ENCODE peak calls at places on chromosomes 11 and 22, in seven cellular contexts. W, S, T, O, L, F and B are unnamed samples.

GRCh38 chr22:32617883-32618282 is 143.3 kb downstream of the FBXO7 start:
- DNase-seq in W (no peak), S (no peak), T (no peak), O (peak; percentile 77), L (no peak), F (no peak), B (no peak)

GRCh38 chr11:121630041-121630440 is 177.3 kb upstream of the SORL1-AS1 start:
- DNase-seq in W (no peak), S (no peak), T (peak; percentile 93), O (no peak), L (no peak), F (no peak), B (no peak)

GRCh38 chr11:87901366-87901765 is 273.9 kb downstream of the RAB38 start:
- DNase-seq in W (no peak), S (no peak), T (no peak), O (no peak), L (no peak), F (no peak), B (no peak)

GRCh38 chr22:40076702-40077645 is 82.2 kb downstream of the FAM83F start:
- DNase-seq in W (no peak), S (no peak), T (peak; percentile 43), O (no peak), L (no peak), F (no peak), B (no peak)

GRCh38 chr22:19530751-19531150 is 6.5 kb upstream of the CLDN5 start:
- DNase-seq in W (no peak), S (no peak), T (no peak), O (no peak), L (no peak), F (peak; percentile 19), B (no peak)

GRCh38 chr11:68682531-68682931 is 1.8 kb upstream of the GAL start:
- DNase-seq in W (no peak), S (no peak), T (peak; percentile 24), O (no peak), L (no peak), F (peak; percentile 51), B (no peak)

GRCh38 chr11:69912911-69913451 is 93.8 kb upstream of the FGF3 start:
- DNase-seq in W (no peak), S (peak; percentile 47), T (peak; percentile 20), O (peak; percentile 35), L (no peak), F (peak; percentile 61), B (peak; percentile 18)

GRCh38 chr22:43878831-43879550 is 12.8 kb downstream of the PNPLA5 start:
- DNase-seq in W (no peak), S (peak; percentile 23), T (no peak), O (no peak), L (no peak), F (peak; percentile 36), B (no peak)

GRCh38 chr11:65352783-65353182 is 1.8 kb upstream of the TIGD3 start:
- DNase-seq in W (no peak), S (no peak), T (peak; percentile 32), O (no peak), L (no peak), F (no peak), B (no peak)

GRCh38 chr22:25282671-25283561 is 63.5 kb downstream of the CRYBB2 start:
- DNase-seq in W (no peak), S (no peak), T (no peak), O (no peak), L (peak; percentile 18), F (no peak), B (no peak)

GRCh38 chr11:38019072-38019775 is 1421.2 kb upstream of the RAG2 start:
- DNase-seq in W (no peak), S (no peak), T (no peak), O (no peak), L (no peak), F (no peak), B (no peak)

GRCh38 chr11:133070790-133071189 is 461.5 kb downstream of the OPCML start:
- DNase-seq in W (no peak), S (no peak), T (no peak), O (no peak), L (no peak), F (no peak), B (no peak)

GRCh38 chr11:68008381-68009337 is 1.5 kb upstream of the ALDH3B1 start:
- DNase-seq in W (no peak), S (peak; percentile 65), T (no peak), O (peak; percentile 76), L (no peak), F (peak; percentile 74), B (no peak)

GRCh38 chr11:94184861-94185260 is 56.2 kb downstream of the PANX1 start:
- DNase-seq in W (no peak), S (no peak), T (no peak), O (no peak), L (no peak), F (no peak), B (no peak)

GRCh38 chr11:76558473-76558872 is 112.1 kb downstream of the LRRC32 start:
- DNase-seq in W (no peak), S (no peak), T (no peak), O (no peak), L (no peak), F (no peak), B (no peak)

GRCh38 chr22:37258810-37259472 is 14.9 kb upstream of the RAC2 start:
- DNase-seq in W (no peak), S (peak; percentile 29), T (no peak), O (no peak), L (no peak), F (peak; percentile 16), B (no peak)

GRCh38 chr11:14803846-14804245 is 88.2 kb downstream of the CYP2R1 start:
- DNase-seq in W (no peak), S (no peak), T (peak; percentile 7), O (no peak), L (no peak), F (no peak), B (no peak)

GRCh38 chr22:37063436-37064420 is 12.2 kb downstream of the KCTD17 start:
- DNase-seq in W (no peak), S (no peak), T (no peak), O (peak; percentile 67), L (no peak), F (no peak), B (no peak)

GRCh38 chr11:128291043-128291442 is 296.3 kb downstream of the ETS1 start:
- DNase-seq in W (peak; percentile 13), S (no peak), T (no peak), O (no peak), L (no peak), F (no peak), B (peak; percentile 24)

GRCh38 chr22:49423125-49423650 is 404.5 kb downstream of the BRD1 start:
- DNase-seq in W (no peak), S (no peak), T (no peak), O (no peak), L (no peak), F (no peak), B (no peak)

GRCh38 chr11:129281471-129282268 is 89.5 kb upstream of the ARHGAP32 start:
- DNase-seq in W (no peak), S (no peak), T (no peak), O (no peak), L (no peak), F (no peak), B (no peak)

GRCh38 chr11:30239025-30239424 is 8.2 kb downstream of the FSHB start:
- DNase-seq in W (no peak), S (no peak), T (no peak), O (no peak), L (no peak), F (no peak), B (no peak)

GRCh38 chr11:74332272-74332671 is 20.8 kb upstream of the P4HA3 start:
- DNase-seq in W (no peak), S (no peak), T (peak; percentile 36), O (no peak), L (no peak), F (no peak), B (no peak)

GRCh38 chr11:11081273-11081672 is 223.4 kb upstream of the ZBED5 start:
- DNase-seq in W (no peak), S (no peak), T (no peak), O (no peak), L (no peak), F (no peak), B (no peak)

GRCh38 chr11:65132988-65133700 is 1.2 kb downstream of the SYVN1 start:
- DNase-seq in W (peak; percentile 47), S (peak; percentile 56), T (no peak), O (peak; percentile 91), L (no peak), F (peak; percentile 87), B (peak; percentile 85)

DNA sequence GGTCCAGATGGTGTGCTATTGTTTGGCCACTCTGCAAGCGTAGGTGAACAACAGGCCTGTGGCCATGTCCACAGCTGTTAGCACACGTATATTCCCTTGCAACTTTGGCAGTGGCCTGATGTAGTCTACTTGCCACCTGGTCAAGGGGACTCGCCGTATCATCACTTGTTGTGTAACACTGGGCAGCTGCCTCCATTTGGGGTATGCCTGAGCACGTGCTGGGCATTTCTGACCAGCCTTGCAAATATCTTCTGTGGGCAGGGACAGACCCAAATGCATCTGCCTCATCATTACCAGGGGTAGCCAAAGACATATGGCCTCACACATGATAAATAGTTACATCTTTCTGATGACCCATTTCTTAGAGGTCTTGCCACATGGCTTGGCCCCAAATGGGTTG is 434.2 kb downstream of the DYNC2H1 start:
- DNase-seq in W (no peak), S (no peak), T (no peak), O (no peak), L (no peak), F (no peak), B (no peak)
- H3K4me3 ChIP-seq in W (no peak overlapping the region), S (no peak overlapping the region), T (no peak overlapping the region), O (no peak overlapping the region), L (no peak overlapping the region), F (no peak overlapping the region), B (no peak overlapping the region)

GRCh38 chr11:17399236-17399635 is 10.8 kb upstream of the KCNJ11 start:
- DNase-seq in W (no peak), S (no peak), T (no peak), O (no peak), L (no peak), F (no peak), B (no peak)
- H3K4me3 ChIP-seq in W (no peak overlapping the region), S (no peak overlapping the region), T (no peak overlapping the region), O (no peak overlapping the region), L (no peak overlapping the region), F (no peak overlapping the region), B (no peak overlapping the region)

DNA sequence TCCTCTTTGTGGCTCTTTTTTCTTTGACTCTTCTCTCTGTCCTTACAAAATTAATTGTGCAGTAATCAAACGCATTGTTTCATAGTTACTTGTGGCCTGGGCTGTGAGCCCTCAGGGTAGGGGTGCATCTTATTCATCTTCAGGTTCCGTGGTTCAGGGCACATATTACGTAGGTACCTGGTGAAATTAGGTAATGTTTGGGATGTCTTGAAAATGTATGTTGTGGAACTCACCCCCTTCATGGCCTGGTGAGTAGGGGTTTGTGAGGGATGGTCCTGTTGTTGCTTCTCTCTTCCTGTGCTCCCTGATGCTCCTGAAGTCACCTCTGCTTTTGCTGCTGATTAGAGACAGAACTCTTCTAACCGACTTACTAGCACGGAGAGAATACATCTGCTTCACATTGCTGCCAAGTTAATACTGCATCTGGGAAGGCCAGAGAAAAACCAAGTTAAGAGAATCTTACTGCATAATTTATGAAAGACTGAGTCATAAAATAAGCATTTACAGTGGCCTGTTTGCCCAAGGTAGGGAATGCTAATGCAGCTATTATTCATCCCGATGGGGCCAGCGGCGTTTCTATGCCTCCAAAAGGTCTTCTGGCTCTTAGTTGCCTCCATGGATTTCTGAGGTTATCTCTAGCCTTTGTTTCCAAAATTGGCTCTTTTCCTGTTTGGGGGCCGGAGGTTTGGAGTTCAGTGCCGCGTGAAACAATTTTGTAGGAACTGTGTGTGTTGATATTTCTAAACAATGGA is 66.9 kb downstream of the TBC1D22A start:
- DNase-seq in W (no peak), S (no peak), T (peak; percentile 94), O (no peak), L (no peak), F (no peak), B (no peak)
- H3K4me3 ChIP-seq in W (no peak overlapping the region), S (no peak overlapping the region), T (no peak overlapping the region), O (no peak overlapping the region), L (no peak overlapping the region), F (no peak overlapping the region), B (no peak overlapping the region)

GRCh38 chr11:97471480-97471879 is 1081.7 kb downstream of the JRKL start:
- DNase-seq in W (no peak), S (no peak), T (no peak), O (no peak), L (no peak), F (no peak), B (no peak)
- H3K4me3 ChIP-seq in W (no peak overlapping the region), S (no peak overlapping the region), T (no peak overlapping the region), O (no peak overlapping the region), L (no peak overlapping the region), F (no peak overlapping the region), B (no peak overlapping the region)